ENCODE peak calls at places on chromosomes 1 and 21, in ten cellular contexts. L is CD4-positive, alpha-beta T cell; Y is heart right ventricle; P is ascending aorta; D is lower lobe of right lung; Q is colonic mucosa; T is foreskin fibroblast; F is psoas muscle; B is stomach; M is endodermal cell. W is an unnamed sample.

GRCh38 chr1:17161137-17161700 is 42.0 kb upstream of the PADI2 start:
- DNase-seq in D (no peak), Q (no peak), Y (no peak), P (no peak), F (no peak), B (no peak), M (no peak), T (no peak), L (no peak), W (no peak)

GRCh38 chr1:206634365-206635079 is 814 bp upstream of the DYRK3 start:
- DNase-seq in M (peak), Q (peak), B (peak), F (peak), P (peak), D (peak), L (peak), T (peak), Y (peak), W (peak)

GRCh38 chr1:242398351-242398750 is 126.1 kb downstream of the PLD5 start:
- DNase-seq in F (no peak), P (no peak), B (no peak), Y (no peak), Q (no peak), M (no peak), D (no peak), T (no peak), L (no peak), W (no peak)

GRCh38 chr1:226643701-226644540 is 95.2 kb downstream of the ITPKB start:
- DNase-seq in F (peak), L (no peak), D (peak), Q (no peak), T (no peak), B (no peak), M (no peak), Y (no peak), P (peak), W (no peak)

GRCh38 chr21:28899744-28900143 is 92.9 kb downstream of the LTN1 start:
- DNase-seq in P (no peak), F (no peak), Q (no peak), Y (no peak), T (peak), B (no peak), D (no peak), L (no peak), M (no peak), W (no peak)

GRCh38 chr1:41152622-41153044 is 89.5 kb downstream of the SCMH1 start:
- DNase-seq in Q (no peak), M (no peak), P (peak), F (no peak), D (no peak), B (no peak), L (no peak), Y (no peak), T (peak), W (peak)

GRCh38 chr1:87880747-87881133 is 552.1 kb downstream of the LMO4 start:
- DNase-seq in F (no peak), T (no peak), L (no peak), Y (no peak), D (no peak), M (no peak), B (no peak), P (no peak), Q (no peak), W (no peak)

GRCh38 chr1:40450491-40451237 is 388 bp downstream of the ZFP69B start:
- DNase-seq in P (peak), B (peak), F (peak), T (peak), Q (peak), D (no peak), Y (no peak), L (peak), M (peak), W (peak)

GRCh38 chr21:46210378-46211136 is 18.0 kb downstream of the LSS start:
- DNase-seq in D (peak), L (no peak), B (no peak), P (peak), Q (no peak), M (no peak), F (no peak), T (no peak), Y (no peak), W (no peak)

GRCh38 chr1:31445951-31446350 is 32.9 kb downstream of the SERINC2 start:
- DNase-seq in Q (no peak), T (no peak), F (no peak), L (no peak), D (no peak), B (no peak), P (no peak), M (no peak), Y (no peak), W (no peak)

GRCh38 chr1:115877511-115877910 is 36.6 kb upstream of the NHLH2 start:
- DNase-seq in M (peak), D (no peak), P (no peak), B (no peak), T (no peak), Y (no peak), L (no peak), Q (no peak), F (no peak), W (no peak)

GRCh38 chr1:43987159-43988022 is 4.0 kb upstream of the CCDC24 start:
- DNase-seq in F (no peak), D (no peak), B (no peak), Y (no peak), L (no peak), T (no peak), P (no peak), Q (no peak), M (no peak), W (no peak)

GRCh38 chr21:33608559-33608958 is 20.1 kb upstream of the DONSON start:
- DNase-seq in M (no peak), L (no peak), P (no peak), B (no peak), F (no peak), T (no peak), Q (no peak), Y (no peak), D (no peak), W (no peak)

GRCh38 chr1:38360807-38361206 is 314.2 kb upstream of the POU3F1 start:
- DNase-seq in D (no peak), B (no peak), T (no peak), Q (no peak), F (no peak), L (no peak), Y (no peak), M (peak), P (no peak), W (no peak)
- TF ChIP-seq CTCF in D (peak), B (no peak), T (no peak), Q (no peak), F (no peak), L (no peak), Y (no peak), M (peak), P (no peak), W (no peak)

GRCh38 chr1:173009597-173009996 is 41.1 kb downstream of the TNFSF18 start:
- DNase-seq in F (no peak), B (no peak), P (no peak), T (no peak), Q (no peak), Y (peak), L (no peak), M (no peak), D (peak), W (no peak)

GRCh38 chr1:172999349-172999748 is 51.4 kb downstream of the TNFSF18 start:
- DNase-seq in Y (no peak), D (no peak), M (no peak), L (no peak), F (no peak), T (no peak), Q (no peak), B (no peak), P (no peak), W (no peak)

GRCh38 chr1:173002891-173003582 is 47.7 kb downstream of the TNFSF18 start:
- DNase-seq in P (no peak), T (peak), D (no peak), F (no peak), M (no peak), Q (no peak), Y (no peak), B (no peak), L (no peak), W (no peak)

GRCh38 chr1:173005196-173005864 is 45.4 kb downstream of the TNFSF18 start:
- DNase-seq in B (no peak), F (no peak), L (no peak), M (no peak), Q (no peak), Y (no peak), T (no peak), D (no peak), P (no peak), W (no peak)
- TF ChIP-seq CTCF in B (no peak), F (no peak), L (no peak), M (peak), Q (no peak), Y (no peak), T (no peak), D (no peak), P (no peak), W (no peak)

GRCh38 chr1:34755961-34756360 is 1.1 kb downstream of the GJB5 start:
- DNase-seq in F (no peak), Q (no peak), T (no peak), P (no peak), D (no peak), Y (no peak), M (no peak), B (no peak), L (no peak), W (no peak)

GRCh38 chr1:34750610-34751009 is 4.2 kb upstream of the GJB5 start:
- DNase-seq in P (no peak), T (no peak), Q (no peak), B (no peak), D (no peak), L (no peak), F (no peak), Y (no peak), M (no peak), W (no peak)

GRCh38 chr1:34754878-34755637 is at the start of gene GJB5:
- DNase-seq in B (no peak), Y (no peak), T (no peak), F (no peak), P (no peak), D (no peak), L (no peak), M (no peak), Q (peak), W (no peak)

GRCh38 chr1:34749983-34750382 is 4.9 kb upstream of the GJB5 start:
- DNase-seq in B (no peak), D (no peak), Q (no peak), T (no peak), M (peak), F (no peak), L (no peak), P (no peak), Y (no peak), W (no peak)

DNA sequence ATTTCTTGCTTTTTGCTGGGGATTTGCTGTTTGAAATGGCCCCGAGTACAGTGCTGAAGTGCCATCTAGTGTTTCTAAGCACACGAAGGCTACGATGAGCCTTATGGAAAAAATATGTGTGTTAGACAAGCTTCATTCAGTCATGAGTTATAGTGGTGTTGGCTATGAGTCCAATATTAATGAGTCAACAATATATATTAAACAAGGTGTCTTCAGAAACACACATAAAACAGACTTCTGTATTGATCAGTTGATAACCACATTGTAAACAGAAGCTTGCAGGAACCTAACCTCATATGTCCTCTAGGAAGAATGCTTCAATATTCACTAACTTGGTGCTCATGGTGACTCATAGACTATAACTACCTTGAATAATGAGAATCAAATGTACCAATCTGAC is 1.7 kb upstream of the GJB5 start:
- DNase-seq in F (no peak), Y (no peak), M (no peak), T (no peak), P (no peak), L (no peak), B (no peak), D (no peak), Q (no peak), W (no peak)
- TF ChIP-seq CTCF in F (no peak), Y (no peak), M (no peak), T (no peak), P (no peak), L (no peak), B (no peak), D (no peak), Q (no peak), W (no peak)

DNA sequence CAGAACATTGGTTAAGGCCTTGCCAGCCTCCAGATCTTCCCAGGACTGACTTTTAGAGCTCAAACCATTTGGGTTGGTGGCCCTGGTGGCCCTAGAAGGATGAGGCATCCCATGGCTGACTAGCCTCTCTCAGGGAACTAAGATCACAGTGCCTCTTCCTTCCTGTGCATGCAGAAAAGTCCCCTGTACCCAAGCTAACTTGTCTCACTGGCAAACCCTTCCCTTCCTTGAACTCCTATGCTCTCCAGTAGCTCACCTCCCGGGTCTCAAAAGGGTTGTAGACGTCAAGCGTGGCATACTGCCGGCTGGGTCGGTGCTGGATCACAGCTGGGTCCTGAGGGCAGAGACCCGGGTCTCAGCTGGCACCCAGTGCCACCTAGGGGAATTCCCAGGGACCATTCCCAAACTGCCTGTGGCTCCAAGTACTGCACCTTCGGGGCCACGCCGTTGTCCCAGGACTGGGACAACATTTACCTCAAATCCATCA is 716 bp downstream of the SCAMP3 start:
- DNase-seq in L (no peak), T (no peak), Y (no peak), B (no peak), P (no peak), F (no peak), Q (peak), D (no peak), M (no peak), W (no peak)
- TF ChIP-seq CTCF in L (no peak), T (no peak), Y (no peak), B (no peak), P (no peak), F (no peak), Q (no peak), D (no peak), M (peak), W (no peak)

DNA sequence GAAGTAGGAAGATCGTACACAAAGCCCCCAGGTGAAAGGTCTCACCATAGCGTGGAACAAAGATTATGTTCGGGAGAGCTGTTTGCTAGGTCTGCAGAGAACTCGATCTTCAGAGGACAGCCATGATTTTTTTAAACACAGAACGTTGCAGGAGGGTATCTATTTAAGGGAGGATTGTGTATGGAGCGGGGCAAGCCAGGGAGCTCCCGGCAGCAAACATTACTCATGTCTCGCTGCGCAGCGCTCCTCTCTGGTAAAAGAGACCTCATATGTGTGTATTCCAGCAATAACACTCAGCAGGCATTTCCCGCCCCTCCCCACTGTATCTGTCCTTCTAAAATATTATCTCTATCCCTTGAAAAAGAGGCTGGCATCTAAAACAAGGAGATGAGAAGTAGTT is 2.7 kb downstream of the GLIS1 start:
- DNase-seq in T (peak), P (no peak), Q (no peak), Y (no peak), M (no peak), L (no peak), D (no peak), F (no peak), B (no peak), W (no peak)
- TF ChIP-seq CTCF in T (no peak), P (no peak), Q (no peak), Y (no peak), M (no peak), L (no peak), D (no peak), F (no peak), B (no peak), W (no peak)